ENCODE peak calls at places on chromosomes 7 and 10, in eight cellular contexts. R, M, Y, Q, O, C, E and U are unnamed samples.

GRCh38 chr7:1271656-1272055 is 39.0 kb downstream of the UNCX start:
- DNase-seq in R (no peak), M (no peak), Y (no peak), Q (no peak), O (no peak), C (no peak), E (no peak), U (no peak)

GRCh38 chr10:14723052-14723689 is 51.5 kb downstream of the FAM107B start:
- DNase-seq in R (no peak), M (no peak), Y (no peak), Q (no peak), O (no peak), C (no peak), E (no peak), U (no peak)

GRCh38 chr7:40546616-40547501 is 412.1 kb downstream of the SUGCT start:
- DNase-seq in R (no peak), M (no peak), Y (no peak), Q (peak), O (no peak), C (no peak), E (no peak), U (no peak)

GRCh38 chr10:77158666-77159065 is 478.9 kb downstream of the KCNMA1 start:
- DNase-seq in R (no peak), M (no peak), Y (no peak), Q (no peak), O (no peak), C (no peak), E (no peak), U (no peak)

GRCh38 chr10:94608530-94608929 is 62.9 kb downstream of the HELLS start:
- DNase-seq in R (no peak), M (no peak), Y (no peak), Q (no peak), O (no peak), C (no peak), E (no peak), U (no peak)

GRCh38 chr10:4141471-4141870 is 356.5 kb upstream of the KLF6 start:
- DNase-seq in R (no peak), M (no peak), Y (peak), Q (peak), O (no peak), C (no peak), E (no peak), U (no peak)

GRCh38 chr10:100569687-100570517 is 34.2 kb downstream of the HIF1AN start:
- DNase-seq in R (no peak), M (no peak), Y (no peak), Q (no peak), O (peak), C (no peak), E (no peak), U (no peak)

GRCh38 chr7:159269745-159270144 is 125.1 kb upstream of the VIPR2 start:
- DNase-seq in R (no peak), M (no peak), Y (no peak), Q (no peak), O (no peak), C (no peak), E (no peak), U (no peak)

GRCh38 chr7:15402436-15403136 is 159.2 kb downstream of the AGMO start:
- DNase-seq in R (no peak), M (no peak), Y (no peak), Q (no peak), O (no peak), C (no peak), E (no peak), U (no peak)

GRCh38 chr10:923844-924523 is 7.5 kb downstream of the LARP4B start:
- DNase-seq in R (no peak), M (no peak), Y (no peak), Q (no peak), O (no peak), C (no peak), E (no peak), U (no peak)

GRCh38 chr7:106987777-106988176 is 56.7 kb upstream of the PRKAR2B start:
- DNase-seq in R (no peak), M (no peak), Y (peak), Q (no peak), O (no peak), C (no peak), E (no peak), U (no peak)

GRCh38 chr10:103781329-103782061 is 73.9 kb downstream of the SH3PXD2A start:
- DNase-seq in R (peak), M (no peak), Y (peak), Q (peak), O (no peak), C (no peak), E (no peak), U (no peak)

GRCh38 chr7:75993689-75994387 is 557 bp downstream of the TMEM120A start:
- DNase-seq in R (no peak), M (peak), Y (peak), Q (peak), O (peak), C (peak), E (peak), U (peak)

GRCh38 chr10:17425584-17426262 is 28.7 kb downstream of the ST8SIA6 start:
- DNase-seq in R (no peak), M (no peak), Y (no peak), Q (no peak), O (peak), C (no peak), E (no peak), U (no peak)

GRCh38 chr10:48692748-48693147 is 8.1 kb downstream of the WDFY4 start:
- DNase-seq in R (no peak), M (no peak), Y (no peak), Q (no peak), O (no peak), C (no peak), E (no peak), U (no peak)

GRCh38 chr10:78981257-78981969 is 87.4 kb upstream of the ZMIZ1 start:
- DNase-seq in R (no peak), M (no peak), Y (no peak), Q (no peak), O (no peak), C (no peak), E (no peak), U (no peak)

GRCh38 chr10:74821501-74821900 is 4.9 kb upstream of the KAT6B start:
- DNase-seq in R (no peak), M (no peak), Y (no peak), Q (no peak), O (peak), C (no peak), E (no peak), U (no peak)

GRCh38 chr10:74822583-74823089 is 3.8 kb upstream of the KAT6B start:
- DNase-seq in R (no peak), M (no peak), Y (no peak), Q (peak), O (no peak), C (no peak), E (no peak), U (no peak)

GRCh38 chr10:74823791-74824183 is 2.6 kb upstream of the KAT6B start:
- DNase-seq in R (no peak), M (no peak), Y (no peak), Q (peak), O (peak), C (no peak), E (no peak), U (no peak)

GRCh38 chr10:74824184-74825032 is 2.0 kb upstream of the KAT6B start:
- DNase-seq in R (no peak), M (no peak), Y (no peak), Q (no peak), O (no peak), C (no peak), E (peak), U (no peak)

DNA sequence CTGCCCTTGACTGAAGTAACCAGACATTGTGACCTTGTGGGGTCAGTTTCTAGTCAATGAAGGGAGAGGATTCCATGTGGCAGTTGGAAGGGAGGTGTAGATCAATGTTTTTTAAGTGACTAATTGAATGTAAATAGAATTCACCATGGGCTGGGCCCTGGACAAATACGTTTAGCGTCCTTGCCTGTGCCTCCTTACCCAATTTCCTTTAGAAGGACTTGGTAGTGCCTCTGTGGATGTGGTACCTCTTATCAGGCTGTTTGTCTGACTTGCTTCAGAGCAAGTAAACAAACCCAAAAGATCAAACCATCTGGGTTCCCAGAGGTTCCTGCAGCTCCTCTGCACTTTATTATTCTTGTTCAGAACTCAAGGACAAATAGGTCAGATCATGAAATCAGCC is 4.3 kb upstream of the KAT6B start:
- DNase-seq in R (peak), M (no peak), Y (no peak), Q (peak), O (no peak), C (no peak), E (no peak), U (no peak)
- H3K27ac ChIP-seq in R (peak), M (peak), Y (no peak), Q (no peak), O (peak), C (peak), E (no peak), U (peak)

GRCh38 chr7:138564365-138564764 is 104.3 kb downstream of the TRIM24 start:
- DNase-seq in R (no peak), M (no peak), Y (no peak), Q (no peak), O (no peak), C (no peak), E (no peak), U (no peak)

GRCh38 chr7:138565071-138565450 is 105.0 kb downstream of the TRIM24 start:
- DNase-seq in R (no peak), M (no peak), Y (no peak), Q (no peak), O (no peak), C (no peak), E (no peak), U (no peak)

GRCh38 chr7:138563808-138564207 is 103.7 kb downstream of the TRIM24 start:
- DNase-seq in R (no peak), M (no peak), Y (no peak), Q (no peak), O (no peak), C (no peak), E (no peak), U (no peak)

GRCh38 chr7:138568655-138569054 is 108.6 kb downstream of the TRIM24 start:
- DNase-seq in R (no peak), M (no peak), Y (no peak), Q (no peak), O (no peak), C (no peak), E (no peak), U (no peak)

GRCh38 chr7:138565451-138566114 is 105.5 kb downstream of the TRIM24 start:
- DNase-seq in R (no peak), M (no peak), Y (no peak), Q (peak), O (peak), C (no peak), E (no peak), U (no peak)
- H3K27ac ChIP-seq in R (no peak), M (no peak), Y (no peak), Q (peak), O (no peak), C (no peak), E (peak), U (no peak)

DNA sequence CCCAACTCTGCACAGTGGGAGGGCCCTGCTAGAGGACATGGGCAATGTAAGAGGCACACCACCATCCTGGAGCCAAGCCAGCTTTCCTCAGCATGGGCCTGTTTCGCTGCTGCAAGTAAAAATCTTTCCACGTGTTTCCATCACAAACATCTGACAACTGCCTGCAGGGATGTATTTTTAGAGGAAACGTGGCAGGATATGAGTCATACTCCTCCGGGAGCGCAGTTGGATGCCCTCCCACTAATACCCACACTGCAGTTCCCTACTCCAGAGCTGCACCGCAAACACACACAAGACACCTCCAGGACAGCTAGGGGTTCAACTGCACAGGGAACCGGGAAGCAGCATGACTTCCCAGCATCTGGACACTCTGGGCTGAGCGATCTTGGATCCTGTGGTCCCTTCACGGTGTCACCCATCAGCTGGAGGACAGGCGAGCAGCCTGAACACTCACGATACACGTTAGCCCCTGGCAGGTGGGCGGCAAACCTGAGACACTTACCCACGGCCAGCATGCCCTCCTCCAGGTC is 26.1 kb downstream of the PLAC9 start:
- DNase-seq in R (peak), M (peak), Y (no peak), Q (peak), O (peak), C (peak), E (peak), U (peak)
- H3K27ac ChIP-seq in R (peak), M (peak), Y (no peak), Q (peak), O (peak), C (peak), E (peak), U (peak)

GRCh38 chr7:150977382-150978135 is 562 bp downstream of the KCNH2 start:
- DNase-seq in R (no peak), M (no peak), Y (no peak), Q (no peak), O (no peak), C (no peak), E (no peak), U (no peak)

GRCh38 chr7:150976529-150977381 is 1.4 kb downstream of the KCNH2 start:
- DNase-seq in R (no peak), M (no peak), Y (no peak), Q (no peak), O (peak), C (no peak), E (no peak), U (no peak)

GRCh38 chr7:150973571-150974451 is 4.3 kb downstream of the KCNH2 start:
- DNase-seq in R (no peak), M (no peak), Y (no peak), Q (no peak), O (no peak), C (no peak), E (no peak), U (no peak)

GRCh38 chr7:150974468-150975391 is 3.4 kb downstream of the KCNH2 start:
- DNase-seq in R (no peak), M (no peak), Y (peak), Q (peak), O (peak), C (no peak), E (peak), U (no peak)

GRCh38 chr7:150975536-150976285 is 2.4 kb downstream of the KCNH2 start:
- DNase-seq in R (no peak), M (no peak), Y (no peak), Q (no peak), O (no peak), C (no peak), E (no peak), U (no peak)
- H3K27ac ChIP-seq in R (no peak), M (no peak), Y (no peak), Q (no peak), O (peak), C (no peak), E (no peak), U (no peak)

GRCh38 chr10:7546365-7546967 is 120.3 kb downstream of the ITIH5 start:
- DNase-seq in R (no peak), M (no peak), Y (no peak), Q (no peak), O (no peak), C (no peak), E (no peak), U (no peak)

GRCh38 chr10:7541137-7542087 is 125.4 kb downstream of the ITIH5 start:
- DNase-seq in R (no peak), M (peak), Y (no peak), Q (peak), O (peak), C (peak), E (peak), U (no peak)

GRCh38 chr10:7545256-7545655 is 121.5 kb downstream of the ITIH5 start:
- DNase-seq in R (no peak), M (no peak), Y (no peak), Q (no peak), O (no peak), C (peak), E (no peak), U (no peak)

GRCh38 chr10:7542189-7542914 is 124.4 kb downstream of the ITIH5 start:
- DNase-seq in R (no peak), M (no peak), Y (no peak), Q (no peak), O (no peak), C (no peak), E (no peak), U (no peak)

DNA sequence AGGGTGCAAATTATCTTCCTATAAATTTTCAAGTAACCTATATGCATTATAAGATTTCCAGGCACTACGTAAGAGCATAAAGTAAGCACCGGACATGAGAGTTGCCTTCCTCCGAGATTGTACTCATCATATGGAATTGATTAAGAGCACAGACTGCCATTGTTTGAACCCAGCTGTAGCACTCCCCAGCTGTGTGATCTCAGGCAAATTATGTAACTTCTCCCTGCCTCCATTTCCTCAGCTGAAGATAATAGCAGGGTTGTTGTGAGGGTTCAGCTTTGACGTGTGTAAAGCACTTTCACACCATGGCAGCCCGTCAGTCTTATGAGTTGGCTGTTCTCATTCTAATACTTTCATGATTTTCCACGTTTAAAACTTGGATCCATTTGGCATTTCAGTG is 122.6 kb downstream of the ITIH5 start:
- DNase-seq in R (no peak), M (no peak), Y (no peak), Q (no peak), O (no peak), C (no peak), E (no peak), U (no peak)
- H3K27ac ChIP-seq in R (no peak), M (no peak), Y (no peak), Q (no peak), O (no peak), C (no peak), E (no peak), U (no peak)

GRCh38 chr10:113603057-113603777 is 50.4 kb downstream of the HABP2 start:
- DNase-seq in R (no peak), M (no peak), Y (no peak), Q (no peak), O (no peak), C (peak), E (no peak), U (no peak)
- H3K27ac ChIP-seq in R (no peak), M (no peak), Y (no peak), Q (no peak), O (no peak), C (peak), E (no peak), U (no peak)

GRCh38 chr10:71736570-71737355 is 17.2 kb upstream of the C10orf105 start:
- DNase-seq in R (no peak), M (no peak), Y (no peak), Q (no peak), O (no peak), C (no peak), E (no peak), U (no peak)

GRCh38 chr10:71739368-71739900 is 19.9 kb upstream of the C10orf105 start:
- DNase-seq in R (no peak), M (no peak), Y (no peak), Q (no peak), O (no peak), C (no peak), E (no peak), U (no peak)

GRCh38 chr10:71734797-71735196 is 15.2 kb upstream of the C10orf105 start:
- DNase-seq in R (no peak), M (no peak), Y (no peak), Q (no peak), O (no peak), C (no peak), E (no peak), U (no peak)

GRCh38 chr10:71737356-71738172 is 18.0 kb upstream of the C10orf105 start:
- DNase-seq in R (no peak), M (no peak), Y (no peak), Q (no peak), O (no peak), C (no peak), E (no peak), U (no peak)

GRCh38 chr10:71735709-71736569 is 16.4 kb upstream of the C10orf105 start:
- DNase-seq in R (no peak), M (no peak), Y (no peak), Q (no peak), O (no peak), C (no peak), E (no peak), U (no peak)
- H3K27ac ChIP-seq in R (no peak), M (no peak), Y (no peak), Q (no peak), O (no peak), C (peak), E (no peak), U (peak)